ENCODE peak calls at places on chromosomes 1 and 21, in eight cellular contexts. V is colonic mucosa; C is fibroblast of lung; D is IMR-90; G is uterus; E is omental fat pad; J is GM13976; W is CD4-positive, alpha-beta T cell. Z is an unnamed sample.

GRCh38 chr21:33244781-33245105 is 15.0 kb downstream of the IFNAR2 start:
- DNase-seq in V (no peak), C (no peak), D (no peak), G (no peak), E (no peak), J (no peak), W (no peak), Z (no peak)

GRCh38 chr1:166488327-166488726 is 321.5 kb upstream of the FAM78B start:
- DNase-seq in V (no peak), C (no peak), D (no peak), G (no peak), E (no peak), J (no peak), W (no peak), Z (no peak)

GRCh38 chr1:147273409-147274307 is 31.2 kb downstream of the CHD1L start:
- DNase-seq in V (peak), C (peak), D (peak), G (no peak), E (no peak), J (peak), W (no peak), Z (no peak)

GRCh38 chr1:227766653-227767277 is 31.5 kb downstream of the SNAP47 start:
- DNase-seq in V (no peak), C (no peak), D (no peak), G (no peak), E (no peak), J (no peak), W (no peak), Z (no peak)

GRCh38 chr1:10753279-10753678 is 43.2 kb downstream of the CASZ1 start:
- DNase-seq in V (no peak), C (no peak), D (no peak), G (no peak), E (no peak), J (no peak), W (no peak), Z (no peak)

GRCh38 chr1:84476225-84476624 is 2.8 kb upstream of the RPF1 start:
- DNase-seq in V (no peak), C (no peak), D (no peak), G (no peak), E (no peak), J (no peak), W (no peak), Z (no peak)

GRCh38 chr1:154353460-154353904 is 28.2 kb downstream of the ATP8B2 start:
- DNase-seq in V (peak), C (peak), D (peak), G (no peak), E (no peak), J (peak), W (no peak), Z (no peak)

GRCh38 chr1:95002657-95003432 is 69.9 kb downstream of the ALG14 start:
- DNase-seq in V (no peak), C (peak), D (peak), G (peak), E (no peak), J (no peak), W (no peak), Z (no peak)

GRCh38 chr1:67463298-67463960 is 33.2 kb upstream of the SERBP1 start:
- DNase-seq in V (no peak), C (no peak), D (peak), G (no peak), E (no peak), J (no peak), W (no peak), Z (no peak)

GRCh38 chr1:62687903-62688686 is at the start of gene DOCK7:
- DNase-seq in V (peak), C (peak), D (peak), G (peak), E (no peak), J (peak), W (peak), Z (peak)

GRCh38 chr21:29453511-29453910 is 154.8 kb downstream of the BACH1 start:
- DNase-seq in V (no peak), C (peak), D (no peak), G (no peak), E (no peak), J (no peak), W (no peak), Z (no peak)

GRCh38 chr1:11690669-11691301 is 725 bp upstream of the DRAXIN start:
- DNase-seq in V (no peak), C (no peak), D (no peak), G (no peak), E (no peak), J (no peak), W (no peak), Z (no peak)

GRCh38 chr1:154863702-154864174 is 6.3 kb downstream of the KCNN3 start:
- DNase-seq in V (no peak), C (peak), D (peak), G (no peak), E (no peak), J (peak), W (peak), Z (no peak)

GRCh38 chr1:155196893-155197638 is 10.6 kb downstream of the THBS3 start:
- DNase-seq in V (no peak), C (no peak), D (no peak), G (no peak), E (no peak), J (no peak), W (no peak), Z (no peak)

GRCh38 chr1:20343149-20343936 is 52.7 kb downstream of the VWA5B1 start:
- DNase-seq in V (peak), C (no peak), D (no peak), G (no peak), E (no peak), J (peak), W (no peak), Z (peak)

GRCh38 chr1:156491151-156491949 is 9.2 kb downstream of the MEF2D start:
- DNase-seq in V (no peak), C (no peak), D (no peak), G (no peak), E (no peak), J (no peak), W (no peak), Z (no peak)

GRCh38 chr1:227731696-227732585 is 3.2 kb downstream of the JMJD4 start:
- DNase-seq in V (peak), C (no peak), D (no peak), G (no peak), E (no peak), J (no peak), W (no peak), Z (no peak)

GRCh38 chr1:198598796-198599321 is 40.0 kb upstream of the PTPRC start:
- DNase-seq in V (no peak), C (peak), D (no peak), G (no peak), E (no peak), J (no peak), W (no peak), Z (no peak)

GRCh38 chr1:227728059-227728891 is 6.8 kb downstream of the JMJD4 start:
- DNase-seq in V (peak), C (peak), D (peak), G (peak), E (peak), J (peak), W (no peak), Z (no peak)

GRCh38 chr1:11434506-11434905 is 44.4 kb upstream of the DISP3 start:
- DNase-seq in V (no peak), C (no peak), D (no peak), G (no peak), E (no peak), J (no peak), W (no peak), Z (no peak)

GRCh38 chr1:119367332-119368124 is 1.1 kb upstream of the HAO2 start:
- DNase-seq in V (no peak), C (peak), D (peak), G (no peak), E (no peak), J (peak), W (no peak), Z (no peak)

GRCh38 chr1:228782662-228783414 is 47.6 kb downstream of the RHOU start:
- DNase-seq in V (peak), C (peak), D (peak), G (no peak), E (no peak), J (no peak), W (no peak), Z (no peak)

GRCh38 chr1:154405762-154406571 is 824 bp downstream of the IL6R start:
- DNase-seq in V (peak), C (peak), D (peak), G (peak), E (peak), J (peak), W (no peak), Z (peak)

GRCh38 chr1:184622136-184622823 is 132.4 kb downstream of the EDEM3 start:
- DNase-seq in V (peak), C (peak), D (peak), G (peak), E (no peak), J (no peak), W (no peak), Z (peak)

GRCh38 chr1:109623601-109624161 is 4.0 kb downstream of the AMPD2 start:
- DNase-seq in V (no peak), C (no peak), D (no peak), G (peak), E (no peak), J (peak), W (no peak), Z (no peak)

GRCh38 chr1:155938220-155938627 is 3.2 kb upstream of the RXFP4 start:
- DNase-seq in V (peak), C (peak), D (peak), G (no peak), E (no peak), J (peak), W (no peak), Z (no peak)

GRCh38 chr1:100415217-100415778 is 63.0 kb downstream of the CDC14A start:
- DNase-seq in V (no peak), C (no peak), D (no peak), G (no peak), E (no peak), J (no peak), W (no peak), Z (no peak)

GRCh38 chr1:89633745-89634625 is 1.1 kb downstream of the LRRC8C start:
- DNase-seq in V (peak), C (peak), D (peak), G (peak), E (no peak), J (no peak), W (peak), Z (no peak)

GRCh38 chr1:89632213-89633102 is 462 bp upstream of the LRRC8C start:
- DNase-seq in V (peak), C (peak), D (peak), G (peak), E (peak), J (peak), W (peak), Z (peak)

GRCh38 chr1:89631756-89632155 is 1.2 kb upstream of the LRRC8C start:
- DNase-seq in V (no peak), C (peak), D (no peak), G (no peak), E (no peak), J (no peak), W (no peak), Z (no peak)

GRCh38 chr1:89635825-89636815 is 3.2 kb downstream of the LRRC8C start:
- DNase-seq in V (no peak), C (peak), D (peak), G (no peak), E (no peak), J (no peak), W (no peak), Z (no peak)

GRCh38 chr1:89633103-89633744 is at the start of gene LRRC8C:
- DNase-seq in V (peak), C (peak), D (peak), G (peak), E (no peak), J (peak), W (peak), Z (peak)
- TF ChIP-seq CTCF in V (no peak), C (no peak), D (no peak), G (no peak), E (no peak), J (no peak), W (no peak), Z (no peak)

GRCh38 chr1:25238046-25238445 is 5.7 kb upstream of the SYF2 start:
- DNase-seq in V (no peak), C (no peak), D (no peak), G (no peak), E (no peak), J (no peak), W (no peak), Z (no peak)

GRCh38 chr1:25245393-25245792 is 1.9 kb downstream of the RSRP1 start:
- DNase-seq in V (no peak), C (no peak), D (no peak), G (no peak), E (no peak), J (no peak), W (no peak), Z (no peak)

GRCh38 chr1:25243907-25244306 is 3.3 kb downstream of the RSRP1 start:
- DNase-seq in V (no peak), C (no peak), D (no peak), G (no peak), E (no peak), J (no peak), W (no peak), Z (no peak)

DNA sequence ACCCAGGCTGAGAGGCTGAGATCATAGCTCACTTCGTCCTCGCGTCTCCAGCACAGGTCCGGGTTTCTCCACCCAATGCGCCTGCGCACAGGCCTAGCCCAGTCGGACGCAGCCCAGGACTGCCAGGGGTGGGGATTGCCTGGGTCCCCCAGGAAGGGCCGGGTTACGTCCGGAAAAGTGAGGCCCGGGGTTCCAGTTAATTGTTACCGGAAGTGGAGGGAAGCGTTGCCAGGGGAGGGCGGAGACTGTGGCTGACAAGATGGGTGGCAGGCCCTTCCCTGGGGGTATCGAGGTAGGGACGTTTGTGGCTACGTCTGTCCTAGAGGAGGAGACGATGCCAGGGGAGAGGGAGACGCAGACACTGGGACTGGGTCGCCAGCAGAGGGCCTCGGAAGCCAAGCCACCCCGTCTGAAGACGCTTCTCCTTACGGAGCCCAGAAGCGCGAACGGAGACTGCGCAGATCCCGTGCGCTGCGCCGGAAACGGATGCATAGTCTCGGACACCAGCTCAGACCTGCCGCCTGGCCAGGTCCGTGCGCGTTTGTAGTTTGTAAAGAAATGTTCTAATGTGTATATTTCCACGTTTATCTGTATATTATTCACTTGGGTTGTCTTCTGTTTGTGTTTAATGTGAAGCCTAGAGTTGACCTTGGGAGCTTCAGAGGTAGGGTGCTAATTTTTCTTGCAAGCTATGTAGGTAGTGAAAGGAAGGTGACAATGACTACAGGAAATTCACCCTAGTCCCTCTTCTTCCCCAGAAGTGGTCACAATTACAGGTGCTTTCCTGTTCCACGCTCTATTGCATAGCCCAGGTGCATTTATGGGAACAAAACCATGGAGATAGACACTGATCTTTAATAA is 7.3 kb downstream of the RSRP1 start:
- DNase-seq in V (peak), C (peak), D (peak), G (peak), E (peak), J (peak), W (peak), Z (peak)
- TF ChIP-seq CTCF in V (peak), C (peak), D (peak), G (peak), E (no peak), J (peak), W (peak), Z (peak)

DNA sequence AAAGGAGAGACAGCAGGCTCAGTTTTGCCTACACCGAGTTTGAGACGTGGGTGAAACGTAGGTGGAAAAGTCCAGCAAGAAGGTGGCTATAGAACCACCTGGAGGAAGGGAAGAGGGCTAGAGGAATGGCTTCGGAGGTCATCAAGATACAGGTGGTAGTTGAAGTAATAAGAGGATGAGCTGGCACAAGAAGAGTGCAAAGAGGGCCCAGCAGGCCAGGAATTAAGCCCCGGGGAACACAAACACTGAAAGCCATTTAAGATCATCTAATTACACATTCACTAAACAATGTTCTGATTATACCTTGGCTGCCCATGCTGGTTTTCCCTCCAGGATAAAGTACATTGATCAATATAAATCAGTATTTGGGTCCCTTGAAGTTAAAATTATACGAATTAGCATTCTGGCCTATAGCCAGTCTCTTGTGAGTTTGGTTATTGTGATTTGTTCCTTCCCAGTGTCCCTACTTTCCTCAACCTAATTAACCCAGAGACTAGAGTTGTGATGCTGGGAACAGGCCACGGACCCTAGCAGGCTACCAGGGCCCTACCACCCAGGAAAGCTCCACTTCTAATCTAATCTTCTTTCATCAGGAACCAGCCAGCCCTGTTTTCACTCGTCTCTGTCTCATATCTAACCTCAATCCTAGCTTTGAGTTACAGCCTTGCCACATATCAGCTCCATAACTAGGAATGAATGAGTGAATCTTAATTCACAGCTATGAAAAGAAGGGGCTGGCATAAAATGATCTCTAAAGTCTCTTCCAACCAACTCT is 26.4 kb upstream of the PPP1R15B start:
- DNase-seq in V (no peak), C (no peak), D (no peak), G (no peak), E (no peak), J (no peak), W (no peak), Z (no peak)
- TF ChIP-seq CTCF in V (no peak), C (no peak), D (no peak), G (no peak), E (no peak), J (no peak), W (no peak), Z (no peak)

DNA sequence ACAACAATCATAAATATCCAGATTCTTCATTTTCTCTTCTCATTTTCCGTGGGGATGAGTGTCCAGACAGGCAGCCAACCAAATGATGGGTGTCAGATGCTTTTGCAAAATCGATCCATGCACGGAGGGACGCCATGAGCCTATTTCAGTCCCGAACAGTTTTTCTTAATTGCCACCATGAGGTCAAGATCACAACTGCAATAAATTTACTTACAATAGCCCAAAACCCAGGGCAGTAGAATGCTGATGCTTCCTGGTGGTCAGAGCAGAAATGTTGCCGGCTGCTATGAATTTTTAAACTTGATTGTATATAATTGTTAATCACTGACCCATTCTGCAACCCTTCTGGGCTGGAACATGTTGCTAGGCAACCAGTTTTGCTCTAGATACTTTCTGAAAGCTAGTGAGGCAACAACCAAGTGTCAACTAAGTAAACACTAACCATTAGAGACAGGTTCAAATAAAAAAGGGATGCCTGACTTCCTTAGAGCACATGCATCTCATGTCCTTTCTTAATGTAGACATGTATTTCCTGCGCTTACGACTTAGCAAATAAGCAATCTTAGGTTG is 132.6 kb upstream of the TIAM1 start:
- DNase-seq in V (no peak), C (peak), D (no peak), G (no peak), E (no peak), J (no peak), W (no peak), Z (no peak)
- TF ChIP-seq CTCF in V (no peak), C (peak), D (no peak), G (no peak), E (no peak), J (no peak), W (no peak), Z (no peak)

DNA sequence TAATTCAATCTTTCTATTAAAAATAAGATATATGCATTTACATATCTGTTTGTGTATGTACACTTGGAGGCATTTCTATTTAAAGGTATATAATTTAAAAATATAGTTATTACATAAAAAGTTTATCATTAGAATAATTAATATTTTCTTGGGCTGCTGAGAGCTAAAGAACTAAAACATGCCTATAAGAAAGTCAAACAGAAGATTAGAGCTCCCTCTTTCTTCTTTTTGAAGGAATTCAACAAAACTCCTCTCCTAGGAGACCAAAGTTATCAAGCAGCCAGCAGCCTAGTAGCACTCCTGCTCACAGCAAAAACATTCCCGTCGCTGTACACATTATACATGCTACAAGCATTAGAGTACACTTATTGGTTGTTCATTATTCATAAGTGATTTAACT is 216.5 kb downstream of the VAV3 start:
- DNase-seq in V (no peak), C (peak), D (peak), G (no peak), E (no peak), J (no peak), W (no peak), Z (no peak)
- TF ChIP-seq CTCF in V (peak), C (peak), D (peak), G (peak), E (no peak), J (peak), W (no peak), Z (no peak)

Z was measured in mesothelial cell of epicardium.